ENCODE peak calls at places on chromosomes 12 and 14, in six cellular contexts. H is AG04450, E is A549, P is PC-3, L is endodermal cell, D is A673. W is an unnamed sample.

GRCh38 chr14:71022015-71022919 is 115.0 kb downstream of the PCNX1 start:
- DNase-seq in H (no peak), E (no peak), P (peak; percentile 55), L (no peak), D (no peak), W (no peak)

GRCh38 chr14:67373347-67373746 is 13.2 kb downstream of the EIF2S1 start:
- DNase-seq in H (no peak), E (no peak), P (no peak), L (no peak), D (no peak), W (no peak)

GRCh38 chr12:118098456-118098855 is 5.4 kb downstream of the VSIG10 start:
- DNase-seq in H (no peak), E (no peak), P (no peak), L (peak; percentile 56), D (no peak), W (no peak)

GRCh38 chr14:103198429-103199140 is 75.3 kb downstream of the TNFAIP2 start:
- DNase-seq in H (peak; percentile 27), E (peak; percentile 71), P (peak; percentile 31), L (peak; percentile 10), D (no peak), W (no peak)

GRCh38 chr12:6167327-6168280 is 32.6 kb upstream of the CD9 start:
- DNase-seq in H (peak; percentile 78), E (peak; percentile 61), P (peak; percentile 88), L (no peak), D (no peak), W (no peak)

GRCh38 chr14:71235865-71236264 is 328.6 kb downstream of the PCNX1 start:
- DNase-seq in H (no peak), E (no peak), P (no peak), L (no peak), D (peak; percentile 94), W (peak; percentile 42)

GRCh38 chr14:24809147-24809546 is 175.2 kb upstream of the GZMB start:
- DNase-seq in H (no peak), E (no peak), P (no peak), L (no peak), D (no peak), W (no peak)

GRCh38 chr14:67934851-67935250 is 115.3 kb downstream of the RAD51B start:
- DNase-seq in H (no peak), E (no peak), P (no peak), L (no peak), D (no peak), W (no peak)

GRCh38 chr12:8628731-8629130 is 16.1 kb upstream of the AICDA start:
- DNase-seq in H (no peak), E (no peak), P (no peak), L (peak; percentile 47), D (no peak), W (no peak)

GRCh38 chr12:79844693-79845092 is 90.2 kb downstream of the PPP1R12A start:
- DNase-seq in H (peak; percentile 45), E (peak; percentile 74), P (peak; percentile 41), L (peak; percentile 76), D (no peak), W (no peak)

GRCh38 chr12:89801284-89801683 is 92.6 kb upstream of the ATP2B1 start:
- DNase-seq in H (no peak), E (no peak), P (no peak), L (no peak), D (no peak), W (no peak)

GRCh38 chr14:69334576-69334975 is 63.5 kb downstream of the ERH start:
- DNase-seq in H (no peak), E (no peak), P (no peak), L (no peak), D (no peak), W (no peak)

GRCh38 chr14:26738571-26738970 is 140.7 kb upstream of the NOVA1 start:
- DNase-seq in H (no peak), E (no peak), P (no peak), L (no peak), D (peak; percentile 3), W (no peak)

GRCh38 chr14:64503184-64503433 is 529 bp downstream of the ZBTB25 start:
- DNase-seq in H (no peak), E (no peak), P (no peak), L (no peak), D (no peak), W (no peak)

GRCh38 chr12:95303476-95303875 is 85.9 kb downstream of the VEZT start:
- DNase-seq in H (no peak), E (no peak), P (peak; percentile 51), L (no peak), D (no peak), W (no peak)

GRCh38 chr12:104137175-104137901 is 672 bp downstream of the NFYB start:
- DNase-seq in H (peak; percentile 30), E (peak; percentile 48), P (peak; percentile 47), L (peak; percentile 78), D (peak; percentile 46), W (peak; percentile 35)

GRCh38 chr12:92290016-92290685 is 144.5 kb upstream of the BTG1 start:
- DNase-seq in H (no peak), E (peak; percentile 10), P (peak; percentile 81), L (peak; percentile 25), D (peak; percentile 31), W (no peak)

GRCh38 chr14:89340782-89341181 is 76.3 kb downstream of the FOXN3 start:
- DNase-seq in H (no peak), E (no peak), P (no peak), L (no peak), D (no peak), W (no peak)

GRCh38 chr12:52364901-52365489 is 2.3 kb downstream of the KRT85 start:
- DNase-seq in H (no peak), E (no peak), P (no peak), L (no peak), D (no peak), W (no peak)

GRCh38 chr12:110248096-110248447 is 33.0 kb upstream of the ATP2A2 start:
- DNase-seq in H (no peak), E (no peak), P (no peak), L (no peak), D (no peak), W (no peak)

GRCh38 chr12:10965511-10965910 is 21.2 kb downstream of the TAS2R50 start:
- DNase-seq in H (no peak), E (no peak), P (no peak), L (no peak), D (no peak), W (no peak)

GRCh38 chr14:61559641-61560201 is 135.6 kb upstream of the HIF1A start:
- DNase-seq in H (no peak), E (peak; percentile 96), P (no peak), L (no peak), D (no peak), W (no peak)

GRCh38 chr12:109770861-109771670 is 57.4 kb downstream of the FAM222A start:
- DNase-seq in H (no peak), E (no peak), P (no peak), L (peak; percentile 45), D (no peak), W (no peak)

GRCh38 chr14:65881642-65882041 is 469.1 kb downstream of the FUT8 start:
- DNase-seq in H (no peak), E (no peak), P (no peak), L (no peak), D (no peak), W (no peak)

GRCh38 chr12:105935981-105936380 is 202.8 kb downstream of the NUAK1 start:
- DNase-seq in H (no peak), E (no peak), P (peak; percentile 34), L (no peak), D (no peak), W (no peak)

GRCh38 chr14:100246809-100247428 is 8.0 kb downstream of the YY1 start:
- DNase-seq in H (no peak), E (peak; percentile 73), P (peak; percentile 80), L (peak; percentile 49), D (peak; percentile 81), W (no peak)

GRCh38 chr12:113234483-113234882 is 13.2 kb downstream of the TPCN1 start:
- DNase-seq in H (no peak), E (no peak), P (no peak), L (no peak), D (no peak), W (no peak)
- H3K4me3 ChIP-seq in H (no peak overlapping the region), E (no peak overlapping the region), P (no peak overlapping the region), L (no peak overlapping the region), D (no peak overlapping the region), W (no peak overlapping the region)

GRCh38 chr12:74454109-74454508 is 83.5 kb upstream of the ATXN7L3B start:
- DNase-seq in H (no peak), E (no peak), P (no peak), L (no peak), D (no peak), W (no peak)
- H3K27ac ChIP-seq in H (no peak overlapping the region), E (no peak overlapping the region), P (no peak overlapping the region), L (no peak overlapping the region), D (no peak overlapping the region), W (no peak overlapping the region)

GRCh38 chr12:125983784-125984510 is 918.7 kb downstream of the AACS start:
- DNase-seq in H (no peak), E (no peak), P (no peak), L (peak; percentile 95), D (peak; percentile 16), W (no peak)

GRCh38 chr12:125988545-125988944 is 923.3 kb downstream of the AACS start:
- DNase-seq in H (no peak), E (no peak), P (no peak), L (no peak), D (no peak), W (no peak)

GRCh38 chr12:125989716-125990115 is 924.5 kb downstream of the AACS start:
- DNase-seq in H (no peak), E (no peak), P (no peak), L (no peak), D (no peak), W (no peak)
- H3K4me3 ChIP-seq in H (no peak overlapping the region), E (no peak overlapping the region), P (no peak overlapping the region), L (no peak overlapping the region), D (no peak overlapping the region), W (no peak overlapping the region)

GRCh38 chr12:106941481-106942156 is 14.1 kb upstream of the TMEM263 start:
- DNase-seq in H (no peak), E (no peak), P (no peak), L (no peak), D (no peak), W (no peak)
- H3K27ac ChIP-seq in H (no peak overlapping the region), E (no peak overlapping the region), P (no peak overlapping the region), L (no peak overlapping the region), D (no peak overlapping the region), W (no peak overlapping the region)

DNA sequence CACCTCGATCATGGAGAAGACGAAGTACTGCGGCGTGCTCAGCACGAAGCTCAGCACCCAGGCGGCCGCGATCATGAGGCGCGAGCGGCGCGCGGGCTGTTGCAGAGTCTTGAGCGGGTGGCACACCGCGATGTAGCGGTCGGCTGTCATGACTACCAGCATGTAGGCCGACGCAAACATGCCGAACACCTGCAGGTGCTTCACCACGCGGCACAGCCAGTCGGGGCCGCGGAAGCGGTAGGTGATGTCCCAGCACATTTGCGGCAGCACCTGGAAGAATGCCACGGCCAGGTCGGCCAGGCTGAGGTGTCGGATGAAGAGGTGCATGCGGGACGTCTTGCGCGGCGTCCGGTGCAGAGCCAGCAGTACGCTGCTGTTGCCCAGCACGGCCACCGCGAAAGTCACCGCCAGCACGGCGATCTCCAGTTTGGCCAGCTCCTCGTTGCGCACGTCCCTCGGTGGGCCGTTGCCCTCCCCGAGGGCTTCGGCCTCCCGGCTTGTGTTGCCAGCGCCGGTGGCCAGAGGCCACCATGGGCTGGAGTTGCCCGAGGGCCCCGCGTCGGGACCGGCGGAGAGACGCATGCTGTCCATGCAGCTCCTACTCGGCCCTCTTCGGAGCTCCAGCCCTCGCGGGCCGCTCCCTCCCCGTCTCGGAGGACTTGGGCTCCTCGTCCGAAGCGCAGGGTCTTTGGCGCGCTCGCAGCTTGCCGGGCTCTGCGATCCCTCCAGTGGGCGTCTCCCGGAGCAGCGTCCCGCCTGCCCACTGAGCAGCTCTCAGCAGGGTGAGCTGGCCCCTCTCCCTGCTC is 543 bp downstream of the AVPR1A start:
- DNase-seq in H (no peak), E (peak; percentile 10), P (no peak), L (peak; percentile 92), D (peak; percentile 20), W (peak; percentile 23)
- H3K4me3 ChIP-seq in H (no peak overlapping the region), E (peak overlapping the region; percentile 49), P (no peak overlapping the region), L (peak overlapping the region; percentile 82), D (peak overlapping the region; percentile 40), W (peak overlapping the region; percentile 66)